ENCODE peak calls at places on chromosomes 13 and 19, in seven cellular contexts. One of them, this sample, is unnamed.

GRCh38 chr19:16382775-16383543 is 58.3 kb downstream of the KLF2 start:
- DNase-seq in GM23248: peak
- DNase-seq in MM.1S: peak
- DNase-seq in hepatocyte: peak
- DNase-seq in neural progenitor cell: peak
- DNase-seq in GM23338: peak
- DNase-seq in HCT116: peak
- DNase-seq in this sample: peak

GRCh38 chr13:23386533-23386932 is 47.0 kb downstream of the SACS start:
- DNase-seq in GM23338: no peak
- DNase-seq in GM23248: no peak
- DNase-seq in neural progenitor cell: no peak
- DNase-seq in HCT116: no peak
- DNase-seq in MM.1S: no peak
- DNase-seq in hepatocyte: no peak
- DNase-seq in this sample: no peak

GRCh38 chr13:43787518-43787891 is 733 bp upstream of the ENOX1 start:
- DNase-seq in HCT116: no peak
- DNase-seq in GM23248: peak
- DNase-seq in GM23338: peak
- DNase-seq in hepatocyte: no peak
- DNase-seq in neural progenitor cell: peak
- DNase-seq in MM.1S: no peak
- DNase-seq in this sample: peak

GRCh38 chr19:47228937-47229673 is 1.9 kb downstream of the BBC3 start:
- DNase-seq in HCT116: no peak
- DNase-seq in neural progenitor cell: peak
- DNase-seq in MM.1S: no peak
- DNase-seq in GM23338: no peak
- DNase-seq in GM23248: peak
- DNase-seq in hepatocyte: peak
- DNase-seq in this sample: no peak

GRCh38 chr13:98549728-98550317 is 27.1 kb downstream of the STK24 start:
- DNase-seq in HCT116: no peak
- DNase-seq in neural progenitor cell: no peak
- DNase-seq in hepatocyte: no peak
- DNase-seq in MM.1S: no peak
- DNase-seq in GM23248: peak
- DNase-seq in GM23338: no peak
- DNase-seq in this sample: no peak

GRCh38 chr13:65789815-65790214 is 1440.3 kb downstream of the PCDH9 start:
- DNase-seq in neural progenitor cell: no peak
- DNase-seq in GM23248: peak
- DNase-seq in hepatocyte: no peak
- DNase-seq in HCT116: no peak
- DNase-seq in GM23338: no peak
- DNase-seq in MM.1S: no peak
- DNase-seq in this sample: peak

GRCh38 chr19:30222993-30223865 is 149.0 kb upstream of the ZNF536 start:
- DNase-seq in MM.1S: no peak
- DNase-seq in neural progenitor cell: peak
- DNase-seq in hepatocyte: peak
- DNase-seq in GM23338: peak
- DNase-seq in HCT116: no peak
- DNase-seq in GM23248: no peak
- DNase-seq in this sample: no peak

GRCh38 chr13:31052478-31052877 is 109.2 kb downstream of the HSPH1 start:
- DNase-seq in GM23338: no peak
- DNase-seq in HCT116: no peak
- DNase-seq in hepatocyte: no peak
- DNase-seq in MM.1S: no peak
- DNase-seq in neural progenitor cell: no peak
- DNase-seq in GM23248: no peak
- DNase-seq in this sample: no peak

GRCh38 chr13:63088226-63088625 is 1672.6 kb upstream of the PCDH20 start:
- DNase-seq in MM.1S: no peak
- DNase-seq in HCT116: no peak
- DNase-seq in neural progenitor cell: no peak
- DNase-seq in GM23248: peak
- DNase-seq in hepatocyte: no peak
- DNase-seq in GM23338: no peak
- DNase-seq in this sample: no peak

GRCh38 chr19:55679343-55680257 is 4.6 kb downstream of the EPN1 start:
- DNase-seq in hepatocyte: no peak
- DNase-seq in GM23338: no peak
- DNase-seq in HCT116: no peak
- DNase-seq in neural progenitor cell: no peak
- DNase-seq in GM23248: peak
- DNase-seq in MM.1S: no peak
- DNase-seq in this sample: peak

GRCh38 chr13:78137404-78138142 is 218.9 kb upstream of the EDNRB start:
- DNase-seq in neural progenitor cell: peak
- DNase-seq in GM23248: peak
- DNase-seq in MM.1S: peak
- DNase-seq in GM23338: peak
- DNase-seq in HCT116: peak
- DNase-seq in hepatocyte: peak
- DNase-seq in this sample: peak

DNA sequence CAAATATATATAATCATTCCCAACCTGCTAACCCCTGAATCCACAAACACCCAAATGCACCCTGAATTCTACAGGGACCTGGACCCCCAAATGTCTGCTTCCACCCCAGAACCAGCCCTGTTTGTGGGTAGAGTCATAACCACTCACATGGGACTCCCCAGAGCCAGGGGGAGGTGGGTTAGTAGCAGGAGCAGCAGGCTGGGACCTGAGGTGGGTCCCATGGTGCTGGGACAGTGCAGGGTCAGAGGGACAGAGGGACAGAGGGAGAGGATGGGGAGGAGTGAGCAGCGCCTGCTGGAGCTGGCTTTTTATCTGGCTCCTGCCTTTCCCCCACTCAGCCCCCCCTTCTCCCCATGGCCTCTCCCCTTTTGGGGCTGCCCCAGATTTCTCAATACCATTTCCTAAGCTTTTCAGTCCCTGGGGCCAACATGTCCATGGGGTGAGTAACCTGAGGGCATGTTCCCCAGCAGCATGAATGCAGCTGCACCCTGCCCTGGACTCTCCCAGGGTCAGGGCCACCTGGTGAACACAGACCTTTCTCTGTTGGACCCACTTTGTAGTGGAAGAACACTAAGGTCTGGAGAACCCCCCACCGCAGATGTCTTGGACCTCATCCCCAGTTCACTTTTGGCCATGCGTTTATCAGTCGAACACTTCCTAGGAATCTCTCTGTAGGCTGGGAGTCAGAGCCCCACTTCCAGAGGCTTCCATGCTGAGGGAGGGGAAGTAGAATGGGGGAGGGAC is at the start of gene C3:
- DNase-seq in hepatocyte: peak
- DNase-seq in GM23248: peak
- DNase-seq in neural progenitor cell: no peak
- DNase-seq in MM.1S: no peak
- DNase-seq in HCT116: no peak
- DNase-seq in GM23338: no peak
- DNase-seq in this sample: no peak
- TF ChIP-seq EZH2phosphoT487 in hepatocyte: no peak
- TF ChIP-seq EZH2phosphoT487 in GM23248: no peak
- TF ChIP-seq EZH2phosphoT487 in neural progenitor cell: no peak
- TF ChIP-seq EZH2phosphoT487 in MM.1S: no peak
- TF ChIP-seq EZH2phosphoT487 in HCT116: no peak
- TF ChIP-seq EZH2phosphoT487 in GM23338: no peak
- TF ChIP-seq EZH2phosphoT487 in this sample: no peak

GRCh38 chr19:54418030-54418929 is 3.0 kb downstream of the TTYH1 start:
- DNase-seq in neural progenitor cell: peak
- DNase-seq in GM23248: peak
- DNase-seq in MM.1S: no peak
- DNase-seq in GM23338: peak
- DNase-seq in hepatocyte: no peak
- DNase-seq in HCT116: no peak
- DNase-seq in this sample: no peak
- TF ChIP-seq EZH2 in neural progenitor cell: no peak
- TF ChIP-seq EZH2 in GM23248: no peak
- TF ChIP-seq EZH2 in MM.1S: no peak
- TF ChIP-seq EZH2 in GM23338: no peak
- TF ChIP-seq EZH2 in hepatocyte: no peak
- TF ChIP-seq EZH2 in HCT116: no peak
- TF ChIP-seq EZH2 in this sample: no peak

GRCh38 chr19:772730-773436 is 22.0 kb downstream of the MISP start:
- DNase-seq in GM23248: no peak
- DNase-seq in HCT116: no peak
- DNase-seq in MM.1S: no peak
- DNase-seq in GM23338: peak
- DNase-seq in neural progenitor cell: peak
- DNase-seq in hepatocyte: peak
- DNase-seq in this sample: no peak
- TF ChIP-seq EZH2phosphoT487 in GM23248: no peak
- TF ChIP-seq EZH2phosphoT487 in HCT116: no peak
- TF ChIP-seq EZH2phosphoT487 in MM.1S: no peak
- TF ChIP-seq EZH2phosphoT487 in GM23338: no peak
- TF ChIP-seq EZH2phosphoT487 in neural progenitor cell: no peak
- TF ChIP-seq EZH2phosphoT487 in hepatocyte: no peak
- TF ChIP-seq EZH2phosphoT487 in this sample: no peak

GRCh38 chr19:17686027-17686511 is 2.1 kb downstream of the UNC13A start:
- DNase-seq in neural progenitor cell: peak
- DNase-seq in HCT116: no peak
- DNase-seq in MM.1S: no peak
- DNase-seq in GM23248: peak
- DNase-seq in GM23338: peak
- DNase-seq in hepatocyte: no peak
- DNase-seq in this sample: no peak

GRCh38 chr19:17687857-17688784 is at the start of gene UNC13A:
- DNase-seq in HCT116: no peak
- DNase-seq in MM.1S: peak
- DNase-seq in neural progenitor cell: peak
- DNase-seq in GM23338: peak
- DNase-seq in GM23248: peak
- DNase-seq in hepatocyte: peak
- DNase-seq in this sample: no peak

GRCh38 chr19:17688853-17689595 is 870 bp upstream of the UNC13A start:
- DNase-seq in MM.1S: no peak
- DNase-seq in hepatocyte: no peak
- DNase-seq in neural progenitor cell: no peak
- DNase-seq in HCT116: no peak
- DNase-seq in GM23248: no peak
- DNase-seq in GM23338: peak
- DNase-seq in this sample: no peak

GRCh38 chr19:17686592-17687042 is 1.5 kb downstream of the UNC13A start:
- DNase-seq in MM.1S: no peak
- DNase-seq in HCT116: peak
- DNase-seq in GM23338: peak
- DNase-seq in neural progenitor cell: peak
- DNase-seq in GM23248: peak
- DNase-seq in hepatocyte: peak
- DNase-seq in this sample: peak

DNA sequence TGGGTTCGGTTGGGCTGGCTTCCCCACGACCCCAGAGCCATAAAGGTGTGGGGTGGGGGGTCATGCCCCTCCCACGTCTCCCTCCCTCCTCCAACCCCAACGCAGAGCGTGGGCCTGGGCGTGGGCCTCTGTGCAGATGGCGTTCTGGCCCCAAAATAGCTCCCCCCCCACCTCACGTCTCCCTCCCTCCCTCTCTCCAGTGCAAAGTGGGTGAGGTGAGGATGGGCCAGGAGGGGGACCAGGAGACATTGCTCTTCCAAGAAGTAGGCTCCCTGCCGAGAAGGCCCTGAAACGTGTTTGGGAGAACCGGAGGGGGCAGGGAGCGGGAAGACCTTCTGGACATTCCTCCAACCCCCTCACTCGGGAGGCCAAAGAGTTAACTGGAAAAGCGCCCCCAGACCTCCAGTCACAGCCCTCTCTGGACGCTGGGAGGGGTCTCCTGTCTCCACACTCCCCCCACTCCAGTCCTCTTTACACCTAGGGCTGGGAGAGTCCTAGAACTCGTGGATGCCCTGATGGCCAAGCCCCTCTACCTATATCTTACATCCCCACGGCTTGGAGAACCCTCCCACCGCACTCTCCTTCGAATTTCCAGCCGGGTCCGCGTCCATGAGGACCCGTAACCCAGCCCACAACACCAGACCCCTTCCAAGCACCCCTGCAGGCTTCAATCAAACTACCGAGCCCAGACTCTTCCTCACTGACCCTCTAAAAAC is 855 bp downstream of the UNC13A start:
- DNase-seq in HCT116: no peak
- DNase-seq in hepatocyte: no peak
- DNase-seq in MM.1S: no peak
- DNase-seq in GM23338: peak
- DNase-seq in neural progenitor cell: peak
- DNase-seq in GM23248: no peak
- DNase-seq in this sample: no peak
- TF ChIP-seq EZH2 in HCT116: no peak
- TF ChIP-seq EZH2 in hepatocyte: peak
- TF ChIP-seq EZH2 in MM.1S: no peak
- TF ChIP-seq EZH2 in GM23338: no peak
- TF ChIP-seq EZH2 in neural progenitor cell: no peak
- TF ChIP-seq EZH2 in GM23248: peak
- TF ChIP-seq EZH2 in this sample: no peak

GRCh38 chr13:49996166-49996915 is 501 bp upstream of the TRIM13 start:
- DNase-seq in MM.1S: peak
- DNase-seq in neural progenitor cell: peak
- DNase-seq in GM23338: peak
- DNase-seq in HCT116: peak
- DNase-seq in hepatocyte: peak
- DNase-seq in GM23248: peak
- DNase-seq in this sample: peak

GRCh38 chr13:49997935-49998334 is 1.1 kb downstream of the TRIM13 start:
- DNase-seq in neural progenitor cell: no peak
- DNase-seq in HCT116: no peak
- DNase-seq in GM23248: peak
- DNase-seq in GM23338: peak
- DNase-seq in MM.1S: no peak
- DNase-seq in hepatocyte: no peak
- DNase-seq in this sample: peak

GRCh38 chr13:49995535-49996165 is 1.2 kb upstream of the TRIM13 start:
- DNase-seq in neural progenitor cell: no peak
- DNase-seq in GM23248: peak
- DNase-seq in GM23338: peak
- DNase-seq in hepatocyte: no peak
- DNase-seq in MM.1S: no peak
- DNase-seq in HCT116: no peak
- DNase-seq in this sample: no peak

GRCh38 chr13:49996951-49997895 is at the start of gene TRIM13:
- DNase-seq in GM23248: peak
- DNase-seq in GM23338: peak
- DNase-seq in MM.1S: peak
- DNase-seq in hepatocyte: peak
- DNase-seq in neural progenitor cell: peak
- DNase-seq in HCT116: peak
- DNase-seq in this sample: peak

GRCh38 chr13:49993666-49994065 is 3.2 kb upstream of the TRIM13 start:
- DNase-seq in neural progenitor cell: no peak
- DNase-seq in hepatocyte: no peak
- DNase-seq in HCT116: no peak
- DNase-seq in GM23338: no peak
- DNase-seq in MM.1S: no peak
- DNase-seq in GM23248: no peak
- DNase-seq in this sample: no peak
- TF ChIP-seq EZH2phosphoT487 in neural progenitor cell: no peak
- TF ChIP-seq EZH2phosphoT487 in hepatocyte: no peak
- TF ChIP-seq EZH2phosphoT487 in HCT116: no peak
- TF ChIP-seq EZH2phosphoT487 in GM23338: no peak
- TF ChIP-seq EZH2phosphoT487 in MM.1S: no peak
- TF ChIP-seq EZH2phosphoT487 in GM23248: no peak
- TF ChIP-seq EZH2phosphoT487 in this sample: no peak